ENCODE peak calls at places on chromosome 11, in eight cellular contexts. V, A, C, P, T, G, I and W are unnamed samples.
A peak's percentile ranks its signal among the peaks of the same experiment; 100 is the strongest.

GRCh38 chr11:130124096-130124495 is 35.5 kb upstream of the ST14 start:
- DNase-seq in V (no peak), A (no peak), C (no peak), P (peak; percentile 79), T (no peak), G (no peak), I (no peak), W (no peak)

GRCh38 chr11:9753031-9753430 is 89.2 kb downstream of the SWAP70 start:
- DNase-seq in V (no peak), A (no peak), C (no peak), P (no peak), T (no peak), G (no peak), I (no peak), W (no peak)

GRCh38 chr11:65213322-65214211 is 31.8 kb downstream of the CAPN1 start:
- DNase-seq in V (no peak), A (no peak), C (no peak), P (no peak), T (peak; percentile 81), G (no peak), I (peak; percentile 28), W (no peak)

GRCh38 chr11:130786987-130787688 is 129.1 kb downstream of the SNX19 start:
- DNase-seq in V (no peak), A (no peak), C (no peak), P (no peak), T (no peak), G (no peak), I (no peak), W (no peak)

GRCh38 chr11:23134627-23135026 is 274.4 kb upstream of the CCDC179 start:
- DNase-seq in V (no peak), A (no peak), C (no peak), P (no peak), T (no peak), G (no peak), I (no peak), W (no peak)

GRCh38 chr11:326842-327580 is 6.4 kb upstream of the IFITM3 start:
- DNase-seq in V (no peak), A (no peak), C (no peak), P (no peak), T (no peak), G (no peak), I (peak; percentile 84), W (peak; percentile 55)

GRCh38 chr11:10898003-10898762 is 40.3 kb upstream of the ZBED5 start:
- DNase-seq in V (no peak), A (no peak), C (no peak), P (no peak), T (no peak), G (no peak), I (no peak), W (no peak)

GRCh38 chr11:134120143-134120850 is 51.4 kb downstream of the JAM3 start:
- DNase-seq in V (no peak), A (no peak), C (no peak), P (peak; percentile 86), T (no peak), G (no peak), I (no peak), W (peak; percentile 55)

GRCh38 chr11:91860661-91861060 is 364.0 kb upstream of the FAT3 start:
- DNase-seq in V (no peak), A (no peak), C (no peak), P (no peak), T (no peak), G (no peak), I (no peak), W (no peak)

GRCh38 chr11:10885703-10886363 is 28.0 kb upstream of the ZBED5 start:
- DNase-seq in V (no peak), A (no peak), C (no peak), P (no peak), T (no peak), G (no peak), I (no peak), W (no peak)

GRCh38 chr11:12449961-12450715 is 72.8 kb downstream of the PARVA start:
- DNase-seq in V (no peak), A (no peak), C (no peak), P (no peak), T (no peak), G (no peak), I (no peak), W (no peak)